ENCODE peak calls at places on chromosomes 7 and 10, in five cellular contexts. M is ovary, Z is uterus, I is anterior cingulate cortex, A is HFFc6. X is an unnamed sample.

GRCh38 chr7:122694697-122695096 is 4.2 kb downstream of the RNF133 start:
- DNase-seq in Z (no peak), I (no peak), M (no peak), A (no peak), X (no peak)

GRCh38 chr7:30925913-30926312 is 14.3 kb downstream of the AQP1 start:
- DNase-seq in I (no peak), M (peak; percentile 8), Z (no peak), A (no peak), X (no peak)

GRCh38 chr7:1172666-1173523 is 12.9 kb upstream of the ZFAND2A start:
- DNase-seq in Z (no peak), I (no peak), A (no peak), M (no peak), X (no peak)

GRCh38 chr7:85749715-85750453 is 563.0 kb upstream of the SEMA3D start:
- DNase-seq in A (no peak), M (no peak), Z (no peak), I (no peak), X (no peak)

GRCh38 chr7:169165-169853 is 23.1 kb upstream of the FAM20C start:
- DNase-seq in I (no peak), M (no peak), Z (no peak), A (no peak), X (no peak)

GRCh38 chr7:111734955-111735660 is 172.8 kb upstream of the IMMP2L start:
- DNase-seq in Z (no peak), I (no peak), M (no peak), A (no peak), X (no peak)

GRCh38 chr7:30281263-30281662 is 3.1 kb upstream of the ZNRF2 start:
- DNase-seq in I (no peak), Z (no peak), A (no peak), M (no peak), X (no peak)

GRCh38 chr10:125061557-125062243 is 98.7 kb downstream of the CTBP2 start:
- DNase-seq in M (peak; percentile 28), A (no peak), Z (no peak), I (peak; percentile 14), X (no peak)

GRCh38 chr7:135710417-135711138 is 17.4 kb downstream of the SLC13A4 start:
- DNase-seq in Z (no peak), I (no peak), A (no peak), M (no peak), X (no peak)

GRCh38 chr7:98116656-98117461 is 10.2 kb downstream of the LMTK2 start:
- DNase-seq in A (no peak), Z (no peak), I (no peak), M (peak; percentile 58), X (no peak)

GRCh38 chr7:132755538-132756481 is 179.5 kb upstream of the PLXNA4 start:
- DNase-seq in M (no peak), A (no peak), I (peak; percentile 43), Z (no peak), X (peak; percentile 82)

GRCh38 chr7:27751888-27752660 is 12.1 kb downstream of the TAX1BP1 start:
- DNase-seq in I (no peak), M (no peak), Z (no peak), A (no peak), X (no peak)

GRCh38 chr7:17304926-17305325 is 6.5 kb downstream of the AHR start:
- DNase-seq in A (peak; percentile 84), Z (no peak), M (no peak), I (no peak), X (no peak)

GRCh38 chr10:124641282-124642075 is 102.7 kb downstream of the FAM53B start:
- DNase-seq in M (no peak), Z (peak; percentile 64), A (peak; percentile 7), I (no peak), X (no peak)

GRCh38 chr7:74542558-74543117 is 88.9 kb downstream of the GTF2IRD1 start:
- DNase-seq in A (no peak), Z (no peak), M (no peak), I (no peak), X (peak; percentile 27)

GRCh38 chr10:58661902-58662301 is 149.2 kb downstream of the BICC1 start:
- DNase-seq in Z (no peak), I (no peak), M (no peak), A (no peak), X (no peak)

GRCh38 chr10:124296121-124296812 is 122.5 kb downstream of the OAT start:
- DNase-seq in A (no peak), I (no peak), Z (no peak), M (no peak), X (no peak)

GRCh38 chr7:116772423-116772852 is 89.9 kb upstream of the CAPZA2 start:
- DNase-seq in I (no peak), M (no peak), A (peak; percentile 82), Z (no peak), X (no peak)

GRCh38 chr10:13294156-13294555 is 5.7 kb downstream of the PHYH start:
- DNase-seq in Z (no peak), A (no peak), M (no peak), I (no peak), X (no peak)

GRCh38 chr10:3077940-3078630 is 10.7 kb downstream of the PFKP start:
- DNase-seq in I (no peak), Z (no peak), A (no peak), M (no peak), X (no peak)

GRCh38 chr7:20172736-20173334 is 44.3 kb downstream of the MACC1 start:
- DNase-seq in M (peak; percentile 79), Z (peak; percentile 83), I (peak; percentile 4), A (peak; percentile 13), X (peak; percentile 16)

GRCh38 chr7:15720849-15721471 is 34.5 kb upstream of the MEOX2 start:
- DNase-seq in I (peak; percentile 14), A (peak; percentile 36), Z (peak; percentile 22), M (peak; percentile 34), X (peak; percentile 30)

GRCh38 chr10:83961620-83962019 is 177.7 kb upstream of the GHITM start:
- DNase-seq in M (no peak), Z (no peak), A (no peak), I (no peak), X (no peak)

GRCh38 chr10:35259769-35260397 is 76.4 kb upstream of the CCNY start:
- DNase-seq in I (no peak), M (no peak), A (peak; percentile 95), Z (no peak), X (no peak)

GRCh38 chr7:5396999-5397656 is 26.5 kb downstream of the TNRC18 start:
- DNase-seq in A (peak; percentile 91), M (peak; percentile 68), Z (peak; percentile 84), I (peak; percentile 13), X (peak; percentile 65)

GRCh38 chr10:93368210-93368609 is 113.9 kb downstream of the MYOF start:
- DNase-seq in A (no peak), Z (no peak), M (no peak), I (no peak), X (no peak)

GRCh38 chr7:13920053-13920697 is 69.3 kb downstream of the ETV1 start:
- DNase-seq in A (peak; percentile 100), M (peak; percentile 26), Z (no peak), I (no peak), X (no peak)

GRCh38 chr7:26156454-26157365 is 4.7 kb downstream of the NFE2L3 start:
- DNase-seq in A (peak; percentile 85), M (no peak), Z (no peak), I (no peak), X (no peak)

GRCh38 chr7:143485091-143485490 is 7.4 kb downstream of the TAS2R41 start:
- DNase-seq in I (no peak), Z (no peak), M (no peak), A (no peak), X (no peak)

X was measured in putamen.